ENCODE peak calls at places on chromosomes 7 and 10, in four cellular contexts. One of them, this sample, is unnamed.

GRCh38 chr7:38452615-38453014 is 178.6 kb downstream of the AMPH start:
- DNase-seq in progenitor cell of endocrine pancreas: no peak
- DNase-seq in RWPE1: no peak
- DNase-seq in fibroblast of mammary gland: peak
- DNase-seq in this sample: no peak

GRCh38 chr10:89391882-89392756 is at the start of gene IFIT1:
- DNase-seq in progenitor cell of endocrine pancreas: no peak
- DNase-seq in RWPE1: peak
- DNase-seq in fibroblast of mammary gland: peak
- DNase-seq in this sample: peak

GRCh38 chr10:127090135-127090534 is 106.3 kb downstream of the INSYN2A start:
- DNase-seq in progenitor cell of endocrine pancreas: no peak
- DNase-seq in RWPE1: no peak
- DNase-seq in fibroblast of mammary gland: no peak
- DNase-seq in this sample: peak

GRCh38 chr7:149724661-149725425 is 48.5 kb downstream of the ZNF467 start:
- DNase-seq in progenitor cell of endocrine pancreas: no peak
- DNase-seq in RWPE1: no peak
- DNase-seq in fibroblast of mammary gland: no peak
- DNase-seq in this sample: no peak

GRCh38 chr7:32915041-32915536 is 23.5 kb upstream of the KBTBD2 start:
- DNase-seq in progenitor cell of endocrine pancreas: no peak
- DNase-seq in RWPE1: no peak
- DNase-seq in fibroblast of mammary gland: no peak
- DNase-seq in this sample: no peak

GRCh38 chr7:30322656-30323355 is 38.4 kb downstream of the ZNRF2 start:
- DNase-seq in progenitor cell of endocrine pancreas: no peak
- DNase-seq in RWPE1: peak
- DNase-seq in fibroblast of mammary gland: no peak
- DNase-seq in this sample: no peak

GRCh38 chr7:714251-714671 is 12.2 kb upstream of the DNAAF5 start:
- DNase-seq in progenitor cell of endocrine pancreas: no peak
- DNase-seq in RWPE1: no peak
- DNase-seq in fibroblast of mammary gland: no peak
- DNase-seq in this sample: no peak

GRCh38 chr10:69911571-69912528 is 110.1 kb downstream of the COL13A1 start:
- DNase-seq in progenitor cell of endocrine pancreas: no peak
- DNase-seq in RWPE1: no peak
- DNase-seq in fibroblast of mammary gland: peak
- DNase-seq in this sample: no peak

GRCh38 chr10:124429576-124429975 is 10.9 kb upstream of the OAT start:
- DNase-seq in progenitor cell of endocrine pancreas: no peak
- DNase-seq in RWPE1: no peak
- DNase-seq in fibroblast of mammary gland: no peak
- DNase-seq in this sample: no peak

GRCh38 chr10:22271786-22272185 is 44.4 kb upstream of the COMMD3 start:
- DNase-seq in progenitor cell of endocrine pancreas: no peak
- DNase-seq in RWPE1: no peak
- DNase-seq in fibroblast of mammary gland: peak
- DNase-seq in this sample: no peak

GRCh38 chr7:23093546-23093945 is 12.0 kb upstream of the KLHL7 start:
- DNase-seq in progenitor cell of endocrine pancreas: no peak
- DNase-seq in RWPE1: no peak
- DNase-seq in fibroblast of mammary gland: peak
- DNase-seq in this sample: no peak

GRCh38 chr7:131557521-131558385 is 1.3 kb upstream of the PODXL start:
- DNase-seq in progenitor cell of endocrine pancreas: peak
- DNase-seq in RWPE1: no peak
- DNase-seq in fibroblast of mammary gland: no peak
- DNase-seq in this sample: no peak

GRCh38 chr7:119935418-119936025 is 337.5 kb upstream of the KCND2 start:
- DNase-seq in progenitor cell of endocrine pancreas: no peak
- DNase-seq in RWPE1: peak
- DNase-seq in fibroblast of mammary gland: peak
- DNase-seq in this sample: no peak

GRCh38 chr7:23017303-23017702 is 3.4 kb upstream of the HYCC1 start:
- DNase-seq in progenitor cell of endocrine pancreas: no peak
- DNase-seq in RWPE1: no peak
- DNase-seq in fibroblast of mammary gland: no peak
- DNase-seq in this sample: no peak

GRCh38 chr7:43135129-43135528 is 22.7 kb downstream of the HECW1 start:
- DNase-seq in progenitor cell of endocrine pancreas: no peak
- DNase-seq in RWPE1: peak
- DNase-seq in fibroblast of mammary gland: no peak
- DNase-seq in this sample: no peak

GRCh38 chr7:151131284-151131621 is 36.2 kb downstream of the GBX1 start:
- DNase-seq in progenitor cell of endocrine pancreas: no peak
- DNase-seq in RWPE1: no peak
- DNase-seq in fibroblast of mammary gland: no peak
- DNase-seq in this sample: no peak

GRCh38 chr7:37448057-37448636 is 517 bp downstream of the ELMO1 start:
- DNase-seq in progenitor cell of endocrine pancreas: peak
- DNase-seq in RWPE1: no peak
- DNase-seq in fibroblast of mammary gland: no peak
- DNase-seq in this sample: no peak

GRCh38 chr10:91756286-91756685 is 41.9 kb upstream of the TNKS2 start:
- DNase-seq in progenitor cell of endocrine pancreas: no peak
- DNase-seq in RWPE1: no peak
- DNase-seq in fibroblast of mammary gland: peak
- DNase-seq in this sample: no peak

GRCh38 chr7:116443101-116443523 is 56.4 kb upstream of the CAV2 start:
- DNase-seq in progenitor cell of endocrine pancreas: no peak
- DNase-seq in RWPE1: peak
- DNase-seq in fibroblast of mammary gland: peak
- DNase-seq in this sample: peak

GRCh38 chr7:44637788-44638594 is 31.6 kb downstream of the OGDH start:
- DNase-seq in progenitor cell of endocrine pancreas: no peak
- DNase-seq in RWPE1: peak
- DNase-seq in fibroblast of mammary gland: peak
- DNase-seq in this sample: peak

GRCh38 chr7:47505317-47506007 is 76.4 kb downstream of the TNS3 start:
- DNase-seq in progenitor cell of endocrine pancreas: no peak
- DNase-seq in RWPE1: no peak
- DNase-seq in fibroblast of mammary gland: no peak
- DNase-seq in this sample: no peak

GRCh38 chr7:100210803-100211202 is 8.9 kb upstream of the PVRIG start:
- DNase-seq in progenitor cell of endocrine pancreas: no peak
- DNase-seq in RWPE1: no peak
- DNase-seq in fibroblast of mammary gland: no peak
- DNase-seq in this sample: no peak

GRCh38 chr7:150405584-150406310 is 26.6 kb downstream of the ZNF775 start:
- DNase-seq in progenitor cell of endocrine pancreas: no peak
- DNase-seq in RWPE1: peak
- DNase-seq in fibroblast of mammary gland: peak
- DNase-seq in this sample: peak

GRCh38 chr10:2576892-2577291 is 490.5 kb upstream of the PFKP start:
- DNase-seq in progenitor cell of endocrine pancreas: no peak
- DNase-seq in RWPE1: no peak
- DNase-seq in fibroblast of mammary gland: no peak
- DNase-seq in this sample: no peak

GRCh38 chr7:121178869-121179497 is 149.8 kb upstream of the WNT16 start:
- DNase-seq in progenitor cell of endocrine pancreas: no peak
- DNase-seq in RWPE1: no peak
- DNase-seq in fibroblast of mammary gland: no peak
- DNase-seq in this sample: no peak

GRCh38 chr7:80729586-80730320 is 91.3 kb downstream of the CD36 start:
- DNase-seq in progenitor cell of endocrine pancreas: no peak
- DNase-seq in RWPE1: no peak
- DNase-seq in fibroblast of mammary gland: peak
- DNase-seq in this sample: no peak

GRCh38 chr7:138186951-138187351 is 110.7 kb downstream of the AKR1D1 start:
- DNase-seq in progenitor cell of endocrine pancreas: no peak
- DNase-seq in RWPE1: peak
- DNase-seq in fibroblast of mammary gland: no peak
- DNase-seq in this sample: peak

GRCh38 chr10:46550795-46551700 is 5.4 kb downstream of the GPRIN2 start:
- DNase-seq in progenitor cell of endocrine pancreas: peak
- DNase-seq in RWPE1: no peak
- DNase-seq in fibroblast of mammary gland: no peak
- DNase-seq in this sample: peak

GRCh38 chr10:97334370-97335175 is at the start of gene FRAT2:
- DNase-seq in progenitor cell of endocrine pancreas: peak
- DNase-seq in RWPE1: peak
- DNase-seq in fibroblast of mammary gland: peak
- DNase-seq in this sample: peak

GRCh38 chr7:27191081-27191715 is 6.2 kb upstream of the HOXA11 start:
- DNase-seq in progenitor cell of endocrine pancreas: no peak
- DNase-seq in RWPE1: no peak
- DNase-seq in fibroblast of mammary gland: no peak
- DNase-seq in this sample: no peak

GRCh38 chr10:25565570-25565969 is 368.5 kb upstream of the MYO3A start:
- DNase-seq in progenitor cell of endocrine pancreas: no peak
- DNase-seq in RWPE1: no peak
- DNase-seq in fibroblast of mammary gland: no peak
- DNase-seq in this sample: no peak

GRCh38 chr10:114491933-114492332 is 87.6 kb upstream of the AFAP1L2 start:
- DNase-seq in progenitor cell of endocrine pancreas: no peak
- DNase-seq in RWPE1: no peak
- DNase-seq in fibroblast of mammary gland: peak
- DNase-seq in this sample: no peak

GRCh38 chr7:94344826-94345225 is 49.9 kb upstream of the COL1A2 start:
- DNase-seq in progenitor cell of endocrine pancreas: no peak
- DNase-seq in RWPE1: peak
- DNase-seq in fibroblast of mammary gland: peak
- DNase-seq in this sample: no peak

GRCh38 chr7:157874208-157874816 is 537.5 kb downstream of the DNAJB6 start:
- DNase-seq in progenitor cell of endocrine pancreas: no peak
- DNase-seq in RWPE1: no peak
- DNase-seq in fibroblast of mammary gland: no peak
- DNase-seq in this sample: no peak

GRCh38 chr7:5396999-5397656 is 26.5 kb downstream of the TNRC18 start:
- DNase-seq in progenitor cell of endocrine pancreas: no peak
- DNase-seq in RWPE1: peak
- DNase-seq in fibroblast of mammary gland: peak
- DNase-seq in this sample: peak

GRCh38 chr7:5397657-5398237 is 25.9 kb downstream of the TNRC18 start:
- DNase-seq in progenitor cell of endocrine pancreas: no peak
- DNase-seq in RWPE1: peak
- DNase-seq in fibroblast of mammary gland: no peak
- DNase-seq in this sample: no peak

GRCh38 chr7:5394264-5395105 is 29.1 kb downstream of the TNRC18 start:
- DNase-seq in progenitor cell of endocrine pancreas: no peak
- DNase-seq in RWPE1: no peak
- DNase-seq in fibroblast of mammary gland: no peak
- DNase-seq in this sample: no peak

GRCh38 chr7:5395246-5395645 is 28.4 kb downstream of the TNRC18 start:
- DNase-seq in progenitor cell of endocrine pancreas: no peak
- DNase-seq in RWPE1: no peak
- DNase-seq in fibroblast of mammary gland: no peak
- DNase-seq in this sample: no peak

GRCh38 chr7:5396542-5396941 is 27.1 kb downstream of the TNRC18 start:
- DNase-seq in progenitor cell of endocrine pancreas: no peak
- DNase-seq in RWPE1: peak
- DNase-seq in fibroblast of mammary gland: peak
- DNase-seq in this sample: peak
- TF ChIP-seq CTCF in progenitor cell of endocrine pancreas: no peak
- TF ChIP-seq CTCF in RWPE1: no peak
- TF ChIP-seq CTCF in fibroblast of mammary gland: peak
- TF ChIP-seq CTCF in this sample: peak

DNA sequence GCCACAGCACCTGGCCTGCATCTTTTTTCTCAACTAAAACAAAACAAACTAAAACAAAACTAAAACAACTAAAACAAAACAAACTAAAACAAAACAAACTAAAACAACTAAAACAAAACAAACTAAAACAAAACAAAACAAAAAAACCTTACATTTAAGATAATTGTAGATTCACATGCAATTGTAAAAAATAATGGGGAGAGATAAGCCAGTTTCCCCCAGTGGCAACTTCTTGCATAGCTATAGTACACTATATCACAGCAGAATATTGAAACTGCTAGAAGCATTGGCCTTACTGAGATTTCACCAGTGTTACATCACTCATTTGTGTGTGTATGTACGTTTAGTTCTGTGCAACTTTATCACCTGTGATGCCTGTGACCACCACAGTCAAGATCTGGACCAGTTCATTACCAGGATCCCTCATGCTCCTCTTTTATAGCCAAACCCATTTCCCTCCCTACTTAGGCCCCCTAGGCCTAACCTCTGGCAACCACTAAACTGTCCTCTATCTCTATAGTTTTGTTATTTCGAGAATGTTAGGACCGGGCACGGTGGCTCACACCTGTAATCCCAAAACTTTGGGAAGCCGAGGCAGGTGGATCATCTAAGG is 9.3 kb downstream of the FXYD4 start:
- DNase-seq in progenitor cell of endocrine pancreas: no peak
- DNase-seq in RWPE1: peak
- DNase-seq in fibroblast of mammary gland: peak
- DNase-seq in this sample: no peak
- TF ChIP-seq CTCF in progenitor cell of endocrine pancreas: no peak
- TF ChIP-seq CTCF in RWPE1: no peak
- TF ChIP-seq CTCF in fibroblast of mammary gland: peak
- TF ChIP-seq CTCF in this sample: no peak

DNA sequence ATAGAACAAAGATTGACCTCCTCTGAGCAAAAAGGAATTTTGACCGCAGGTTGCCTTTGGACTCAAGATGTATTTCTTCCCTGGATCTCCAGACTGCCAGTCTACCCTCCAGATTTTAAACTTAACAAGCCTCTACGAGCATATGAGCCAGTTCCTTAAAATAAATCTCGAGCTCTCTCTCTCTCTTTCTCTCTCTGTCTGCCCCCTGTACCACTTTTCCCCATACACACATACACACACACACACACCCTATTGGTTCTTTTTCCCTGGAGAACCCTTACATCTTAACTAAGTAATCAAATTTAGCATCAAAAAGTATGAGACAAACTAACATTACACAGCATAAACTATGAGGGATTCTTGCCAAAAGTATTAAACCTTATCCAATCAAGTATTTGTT is 11.4 kb downstream of the BCAP29 start:
- DNase-seq in progenitor cell of endocrine pancreas: no peak
- DNase-seq in RWPE1: no peak
- DNase-seq in fibroblast of mammary gland: peak
- DNase-seq in this sample: no peak
- TF ChIP-seq CTCF in progenitor cell of endocrine pancreas: no peak
- TF ChIP-seq CTCF in RWPE1: no peak
- TF ChIP-seq CTCF in fibroblast of mammary gland: no peak
- TF ChIP-seq CTCF in this sample: no peak

DNA sequence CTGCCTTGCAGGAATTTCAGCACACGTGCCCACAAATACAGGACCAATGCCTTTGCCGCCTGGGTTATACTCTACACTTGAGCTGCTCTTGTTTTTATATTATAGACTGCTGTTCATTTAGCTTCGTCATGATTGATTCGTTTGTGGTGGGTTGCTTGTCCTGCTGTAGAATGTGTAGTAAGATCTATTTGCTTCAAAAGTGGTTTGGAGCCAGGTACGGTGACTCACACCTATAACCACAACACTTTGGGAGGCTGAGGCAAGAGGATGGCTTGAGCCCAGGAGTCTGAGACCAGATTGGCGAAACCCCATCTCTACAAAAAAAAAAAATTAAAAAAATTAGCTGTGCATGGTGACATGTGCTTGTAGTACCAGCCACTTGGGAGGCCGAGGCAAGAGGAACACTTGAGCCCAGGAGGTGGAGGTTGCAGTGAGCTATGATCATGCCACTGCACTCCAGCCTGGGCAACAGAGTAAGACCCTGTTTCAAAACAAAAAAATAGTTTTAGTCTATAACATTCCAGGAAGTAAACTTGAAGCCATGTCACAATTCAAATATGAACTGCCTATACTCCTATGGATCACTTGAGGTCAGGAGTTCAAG is 9.0 kb upstream of the RHBDD2 start:
- DNase-seq in progenitor cell of endocrine pancreas: no peak
- DNase-seq in RWPE1: no peak
- DNase-seq in fibroblast of mammary gland: peak
- DNase-seq in this sample: no peak
- TF ChIP-seq CTCF in progenitor cell of endocrine pancreas: no peak
- TF ChIP-seq CTCF in RWPE1: no peak
- TF ChIP-seq CTCF in fibroblast of mammary gland: no peak
- TF ChIP-seq CTCF in this sample: no peak

This sample was measured in Calu3.